ENCODE peak calls at places on chromosomes 13 and 19, in ten cellular contexts. V is activated gamma-delta T cell treated with Interleukin-2 at 50 U/mL for 16 hours; K is left cardiac atrium; Z is WTC11; R is GM23338; A is stimulated activated CD4-positive, alpha-beta T cell treated with anti-CD3 and anti-CD28 coated beads, Interleukin-4, amount 100 ng/mL, for 24 hours; Y is NCI-H1105; D is stimulated activated CD8-positive, alpha-beta memory T cell treated with anti-CD3 and anti-CD28 coated beads, Interleukin-4, amount 100 ng/mL, for 4 hours; H is mesenteric fat pad; B is IMR-90. T is an unnamed sample.

GRCh38 chr13:29756506-29756905 is 93.9 kb downstream of the UBL3 start:
- DNase-seq in V (no peak), K (no peak), Z (no peak), R (no peak), A (no peak), Y (no peak), D (no peak), H (no peak), B (peak; percentile 48), T (no peak)

GRCh38 chr19:47469419-47469700 is 2.3 kb downstream of the SLC8A2 start:
- DNase-seq in V (no peak), K (no peak), Z (no peak), R (no peak), A (no peak), Y (no peak), D (no peak), H (no peak), B (no peak), T (no peak)

GRCh38 chr19:16594131-16594586 is 21.9 kb upstream of the SLC35E1 start:
- DNase-seq in V (peak; percentile 46), K (no peak), Z (no peak), R (no peak), A (peak; percentile 36), Y (no peak), D (no peak), H (no peak), B (no peak), T (no peak)

GRCh38 chr13:80339841-80340642 is 884 bp downstream of the SPRY2 start:
- DNase-seq in V (peak; percentile 21), K (peak; percentile 64), Z (peak; percentile 30), R (peak; percentile 31), A (no peak), Y (no peak), D (no peak), H (no peak), B (peak; percentile 42), T (no peak)

GRCh38 chr19:19382118-19382517 is 23.4 kb upstream of the GATAD2A start:
- DNase-seq in V (no peak), K (no peak), Z (no peak), R (no peak), A (no peak), Y (no peak), D (no peak), H (no peak), B (no peak), T (no peak)

GRCh38 chr13:51873837-51874236 is 12.1 kb downstream of the CCDC70 start:
- DNase-seq in V (no peak), K (no peak), Z (no peak), R (no peak), A (no peak), Y (no peak), D (no peak), H (no peak), B (no peak), T (no peak)

GRCh38 chr13:40181203-40181845 is 485.1 kb downstream of the FOXO1 start:
- DNase-seq in V (no peak), K (no peak), Z (no peak), R (no peak), A (no peak), Y (no peak), D (no peak), H (no peak), B (peak; percentile 17), T (peak; percentile 49)

GRCh38 chr19:14072535-14073231 is at the start of gene MISP3:
- DNase-seq in V (peak; percentile 20), K (peak; percentile 61), Z (no peak), R (peak; percentile 46), A (peak; percentile 26), Y (peak; percentile 47), D (no peak), H (no peak), B (no peak), T (no peak)

GRCh38 chr13:110308377-110309158 is 1.5 kb downstream of the COL4A2 start:
- DNase-seq in V (no peak), K (no peak), Z (peak; percentile 48), R (peak; percentile 85), A (no peak), Y (peak; percentile 55), D (no peak), H (peak; percentile 51), B (no peak), T (no peak)

GRCh38 chr19:13926715-13927114 is 11.5 kb downstream of the PODNL1 start:
- DNase-seq in V (no peak), K (no peak), Z (no peak), R (no peak), A (no peak), Y (no peak), D (no peak), H (no peak), B (no peak), T (no peak)

GRCh38 chr13:68359105-68359504 is 1129.0 kb upstream of the PCDH9 start:
- DNase-seq in V (no peak), K (no peak), Z (no peak), R (no peak), A (no peak), Y (no peak), D (no peak), H (no peak), B (no peak), T (no peak)

GRCh38 chr13:41916173-41916954 is 44.5 kb downstream of the VWA8 start:
- DNase-seq in V (no peak), K (no peak), Z (no peak), R (no peak), A (peak; percentile 18), Y (no peak), D (no peak), H (no peak), B (peak; percentile 95), T (no peak)

GRCh38 chr13:32824671-32825070 is 191.6 kb upstream of the KL start:
- DNase-seq in V (no peak), K (no peak), Z (no peak), R (peak; percentile 70), A (no peak), Y (no peak), D (no peak), H (peak; percentile 30), B (peak; percentile 95), T (no peak)

GRCh38 chr13:76570485-76570884 is 315.7 kb downstream of the KCTD12 start:
- DNase-seq in V (no peak), K (no peak), Z (no peak), R (peak; percentile 39), A (no peak), Y (no peak), D (no peak), H (no peak), B (no peak), T (no peak)

GRCh38 chr13:98445340-98446233 is 131.3 kb downstream of the STK24 start:
- DNase-seq in V (peak; percentile 78), K (peak; percentile 72), Z (peak; percentile 90), R (peak; percentile 91), A (peak; percentile 81), Y (no peak), D (peak; percentile 60), H (no peak), B (peak; percentile 41), T (no peak)

GRCh38 chr13:26707122-26708006 is 53.2 kb downstream of the GPR12 start:
- DNase-seq in V (peak; percentile 17), K (no peak), Z (peak; percentile 71), R (peak; percentile 91), A (peak; percentile 22), Y (peak; percentile 18), D (no peak), H (peak; percentile 82), B (peak; percentile 58), T (peak; percentile 39)

GRCh38 chr19:48587387-48587786 is 19.2 kb upstream of the SPACA4 start:
- DNase-seq in V (no peak), K (no peak), Z (no peak), R (no peak), A (no peak), Y (no peak), D (no peak), H (no peak), B (no peak), T (no peak)

GRCh38 chr13:48383384-48383783 is 29.5 kb downstream of the LPAR6 start:
- DNase-seq in V (no peak), K (no peak), Z (no peak), R (no peak), A (no peak), Y (no peak), D (no peak), H (no peak), B (no peak), T (no peak)

GRCh38 chr13:80577285-80577684 is 236.4 kb upstream of the SPRY2 start:
- DNase-seq in V (no peak), K (no peak), Z (no peak), R (peak; percentile 47), A (no peak), Y (no peak), D (no peak), H (no peak), B (no peak), T (no peak)

GRCh38 chr13:107322228-107322627 is 754.3 kb upstream of the ARGLU1 start:
- DNase-seq in V (no peak), K (no peak), Z (no peak), R (no peak), A (no peak), Y (no peak), D (no peak), H (no peak), B (no peak), T (no peak)

GRCh38 chr19:3670258-3670795 is 29.9 kb downstream of the PIP5K1C start:
- DNase-seq in V (no peak), K (peak; percentile 91), Z (no peak), R (no peak), A (no peak), Y (no peak), D (no peak), H (no peak), B (peak; percentile 84), T (no peak)

GRCh38 chr13:33235078-33235477 is 50.5 kb downstream of the STARD13 start:
- DNase-seq in V (no peak), K (no peak), Z (no peak), R (no peak), A (no peak), Y (no peak), D (no peak), H (no peak), B (peak; percentile 76), T (no peak)

GRCh38 chr13:48097793-48098192 is 2.9 kb upstream of the MED4 start:
- DNase-seq in V (no peak), K (no peak), Z (no peak), R (no peak), A (no peak), Y (no peak), D (no peak), H (no peak), B (no peak), T (no peak)

GRCh38 chr19:35696835-35697234 is 7.5 kb upstream of the ZBTB32 start:
- DNase-seq in V (no peak), K (no peak), Z (no peak), R (no peak), A (no peak), Y (no peak), D (no peak), H (no peak), B (no peak), T (no peak)

GRCh38 chr13:97273341-97273831 is 51.3 kb downstream of the MBNL2 start:
- DNase-seq in V (no peak), K (no peak), Z (no peak), R (no peak), A (no peak), Y (peak; percentile 23), D (no peak), H (no peak), B (no peak), T (no peak)

GRCh38 chr13:32426191-32426980 is 1.5 kb downstream of the N4BP2L1 start:
- DNase-seq in V (peak; percentile 18), K (no peak), Z (no peak), R (no peak), A (peak; percentile 38), Y (no peak), D (no peak), H (no peak), B (no peak), T (no peak)

GRCh38 chr19:3367572-3368440 is 1.4 kb downstream of the NFIC start:
- DNase-seq in V (no peak), K (no peak), Z (no peak), R (no peak), A (no peak), Y (no peak), D (no peak), H (no peak), B (no peak), T (no peak)

GRCh38 chr19:5456130-5456835 is 1.1 kb downstream of the ZNRF4 start:
- DNase-seq in V (no peak), K (no peak), Z (no peak), R (no peak), A (no peak), Y (no peak), D (no peak), H (no peak), B (no peak), T (no peak)